ENCODE peak calls at places on chromosome 14, in eight cellular contexts. One of them, this sample, is unnamed.

GRCh38 chr14:68548194-68549056 is 244.4 kb downstream of the ZFP36L1 start:
- DNase-seq in endothelial cell: no peak
- DNase-seq in fibroblast of lung: peak; percentile 99
- DNase-seq in AG08395: peak; percentile 88
- DNase-seq in breast epithelium: peak; percentile 83
- DNase-seq in epithelial cell of prostate: peak; percentile 96
- DNase-seq in stimulated activated CD4-positive, alpha-beta T cell treated with anti-CD3 and anti-CD28 coated beads, Interleukin-1b, Interleukin-23, amount 100 ng/mL, for 24 hours: no peak
- DNase-seq in activated CD4-positive, alpha-beta T cell treated with anti-CD3 and anti-CD28 coated beads, Interleukin-2, amount 10 ng/mL, durations not matched to agents 7 days and 5 days: no peak
- DNase-seq in this sample: peak; percentile 95

GRCh38 chr14:92484132-92484823 is 29.3 kb upstream of the RIN3 start:
- DNase-seq in breast epithelium: no peak
- DNase-seq in endothelial cell: no peak
- DNase-seq in stimulated activated CD4-positive, alpha-beta T cell treated with anti-CD3 and anti-CD28 coated beads, Interleukin-1b, Interleukin-23, amount 100 ng/mL, for 24 hours: no peak
- DNase-seq in activated CD4-positive, alpha-beta T cell treated with anti-CD3 and anti-CD28 coated beads, Interleukin-2, amount 10 ng/mL, durations not matched to agents 7 days and 5 days: no peak
- DNase-seq in AG08395: no peak
- DNase-seq in epithelial cell of prostate: no peak
- DNase-seq in fibroblast of lung: no peak
- DNase-seq in this sample: no peak

GRCh38 chr14:97578982-97579381 is 781.8 kb downstream of the VRK1 start:
- DNase-seq in stimulated activated CD4-positive, alpha-beta T cell treated with anti-CD3 and anti-CD28 coated beads, Interleukin-1b, Interleukin-23, amount 100 ng/mL, for 24 hours: no peak
- DNase-seq in fibroblast of lung: no peak
- DNase-seq in epithelial cell of prostate: no peak
- DNase-seq in endothelial cell: no peak
- DNase-seq in breast epithelium: no peak
- DNase-seq in activated CD4-positive, alpha-beta T cell treated with anti-CD3 and anti-CD28 coated beads, Interleukin-2, amount 10 ng/mL, durations not matched to agents 7 days and 5 days: no peak
- DNase-seq in AG08395: no peak
- DNase-seq in this sample: no peak

GRCh38 chr14:104783484-104784217 is 11.9 kb downstream of the AKT1 start:
- DNase-seq in AG08395: no peak
- DNase-seq in endothelial cell: no peak
- DNase-seq in fibroblast of lung: no peak
- DNase-seq in activated CD4-positive, alpha-beta T cell treated with anti-CD3 and anti-CD28 coated beads, Interleukin-2, amount 10 ng/mL, durations not matched to agents 7 days and 5 days: no peak
- DNase-seq in epithelial cell of prostate: no peak
- DNase-seq in breast epithelium: no peak
- DNase-seq in stimulated activated CD4-positive, alpha-beta T cell treated with anti-CD3 and anti-CD28 coated beads, Interleukin-1b, Interleukin-23, amount 100 ng/mL, for 24 hours: no peak
- DNase-seq in this sample: no peak

GRCh38 chr14:85516239-85517112 is 13.5 kb upstream of the FLRT2 start:
- DNase-seq in breast epithelium: no peak
- DNase-seq in endothelial cell: no peak
- DNase-seq in epithelial cell of prostate: no peak
- DNase-seq in stimulated activated CD4-positive, alpha-beta T cell treated with anti-CD3 and anti-CD28 coated beads, Interleukin-1b, Interleukin-23, amount 100 ng/mL, for 24 hours: no peak
- DNase-seq in activated CD4-positive, alpha-beta T cell treated with anti-CD3 and anti-CD28 coated beads, Interleukin-2, amount 10 ng/mL, durations not matched to agents 7 days and 5 days: no peak
- DNase-seq in fibroblast of lung: peak; percentile 90
- DNase-seq in AG08395: peak; percentile 83
- DNase-seq in this sample: no peak

GRCh38 chr14:61730756-61731373 is 31.4 kb upstream of the SNAPC1 start:
- DNase-seq in breast epithelium: no peak
- DNase-seq in endothelial cell: no peak
- DNase-seq in AG08395: no peak
- DNase-seq in activated CD4-positive, alpha-beta T cell treated with anti-CD3 and anti-CD28 coated beads, Interleukin-2, amount 10 ng/mL, durations not matched to agents 7 days and 5 days: peak; percentile 31
- DNase-seq in fibroblast of lung: peak; percentile 55
- DNase-seq in stimulated activated CD4-positive, alpha-beta T cell treated with anti-CD3 and anti-CD28 coated beads, Interleukin-1b, Interleukin-23, amount 100 ng/mL, for 24 hours: no peak
- DNase-seq in epithelial cell of prostate: no peak
- DNase-seq in this sample: no peak

GRCh38 chr14:102982852-102983470 is 60.5 kb downstream of the AMN start:
- DNase-seq in endothelial cell: no peak
- DNase-seq in fibroblast of lung: no peak
- DNase-seq in breast epithelium: no peak
- DNase-seq in epithelial cell of prostate: no peak
- DNase-seq in AG08395: no peak
- DNase-seq in stimulated activated CD4-positive, alpha-beta T cell treated with anti-CD3 and anti-CD28 coated beads, Interleukin-1b, Interleukin-23, amount 100 ng/mL, for 24 hours: no peak
- DNase-seq in activated CD4-positive, alpha-beta T cell treated with anti-CD3 and anti-CD28 coated beads, Interleukin-2, amount 10 ng/mL, durations not matched to agents 7 days and 5 days: no peak
- DNase-seq in this sample: no peak

GRCh38 chr14:92503756-92504491 is 9.7 kb upstream of the RIN3 start:
- DNase-seq in fibroblast of lung: peak; percentile 31
- DNase-seq in AG08395: peak; percentile 85
- DNase-seq in breast epithelium: no peak
- DNase-seq in epithelial cell of prostate: peak; percentile 84
- DNase-seq in activated CD4-positive, alpha-beta T cell treated with anti-CD3 and anti-CD28 coated beads, Interleukin-2, amount 10 ng/mL, durations not matched to agents 7 days and 5 days: no peak
- DNase-seq in endothelial cell: no peak
- DNase-seq in stimulated activated CD4-positive, alpha-beta T cell treated with anti-CD3 and anti-CD28 coated beads, Interleukin-1b, Interleukin-23, amount 100 ng/mL, for 24 hours: no peak
- DNase-seq in this sample: no peak

GRCh38 chr14:103395245-103395644 is 10.0 kb downstream of the MARK3 start:
- DNase-seq in endothelial cell: no peak
- DNase-seq in activated CD4-positive, alpha-beta T cell treated with anti-CD3 and anti-CD28 coated beads, Interleukin-2, amount 10 ng/mL, durations not matched to agents 7 days and 5 days: peak; percentile 38
- DNase-seq in breast epithelium: no peak
- DNase-seq in stimulated activated CD4-positive, alpha-beta T cell treated with anti-CD3 and anti-CD28 coated beads, Interleukin-1b, Interleukin-23, amount 100 ng/mL, for 24 hours: no peak
- DNase-seq in epithelial cell of prostate: no peak
- DNase-seq in fibroblast of lung: no peak
- DNase-seq in AG08395: peak; percentile 4
- DNase-seq in this sample: no peak

GRCh38 chr14:49886523-49886922 is 6.4 kb upstream of the ARF6 start:
- DNase-seq in epithelial cell of prostate: no peak
- DNase-seq in breast epithelium: no peak
- DNase-seq in stimulated activated CD4-positive, alpha-beta T cell treated with anti-CD3 and anti-CD28 coated beads, Interleukin-1b, Interleukin-23, amount 100 ng/mL, for 24 hours: no peak
- DNase-seq in AG08395: no peak
- DNase-seq in fibroblast of lung: no peak
- DNase-seq in activated CD4-positive, alpha-beta T cell treated with anti-CD3 and anti-CD28 coated beads, Interleukin-2, amount 10 ng/mL, durations not matched to agents 7 days and 5 days: no peak
- DNase-seq in endothelial cell: no peak
- DNase-seq in this sample: no peak

GRCh38 chr14:35406811-35407630 is 2.5 kb upstream of the NFKBIA start:
- DNase-seq in epithelial cell of prostate: no peak
- DNase-seq in endothelial cell: no peak
- DNase-seq in stimulated activated CD4-positive, alpha-beta T cell treated with anti-CD3 and anti-CD28 coated beads, Interleukin-1b, Interleukin-23, amount 100 ng/mL, for 24 hours: no peak
- DNase-seq in AG08395: peak; percentile 75
- DNase-seq in breast epithelium: no peak
- DNase-seq in activated CD4-positive, alpha-beta T cell treated with anti-CD3 and anti-CD28 coated beads, Interleukin-2, amount 10 ng/mL, durations not matched to agents 7 days and 5 days: no peak
- DNase-seq in fibroblast of lung: peak; percentile 81
- DNase-seq in this sample: no peak

GRCh38 chr14:51472881-51473280 is 178.8 kb upstream of the FRMD6 start:
- DNase-seq in AG08395: no peak
- DNase-seq in activated CD4-positive, alpha-beta T cell treated with anti-CD3 and anti-CD28 coated beads, Interleukin-2, amount 10 ng/mL, durations not matched to agents 7 days and 5 days: no peak
- DNase-seq in endothelial cell: no peak
- DNase-seq in breast epithelium: no peak
- DNase-seq in fibroblast of lung: peak; percentile 15
- DNase-seq in epithelial cell of prostate: no peak
- DNase-seq in stimulated activated CD4-positive, alpha-beta T cell treated with anti-CD3 and anti-CD28 coated beads, Interleukin-1b, Interleukin-23, amount 100 ng/mL, for 24 hours: no peak
- DNase-seq in this sample: no peak

GRCh38 chr14:22319526-22320352 is 269.3 kb downstream of the DAD1 start:
- DNase-seq in breast epithelium: peak; percentile 44
- DNase-seq in endothelial cell: peak; percentile 55
- DNase-seq in activated CD4-positive, alpha-beta T cell treated with anti-CD3 and anti-CD28 coated beads, Interleukin-2, amount 10 ng/mL, durations not matched to agents 7 days and 5 days: peak; percentile 14
- DNase-seq in stimulated activated CD4-positive, alpha-beta T cell treated with anti-CD3 and anti-CD28 coated beads, Interleukin-1b, Interleukin-23, amount 100 ng/mL, for 24 hours: no peak
- DNase-seq in epithelial cell of prostate: no peak
- DNase-seq in AG08395: peak; percentile 38
- DNase-seq in fibroblast of lung: peak; percentile 63
- DNase-seq in this sample: no peak

GRCh38 chr14:90017371-90017770 is 44.4 kb upstream of the KCNK13 start:
- DNase-seq in fibroblast of lung: no peak
- DNase-seq in stimulated activated CD4-positive, alpha-beta T cell treated with anti-CD3 and anti-CD28 coated beads, Interleukin-1b, Interleukin-23, amount 100 ng/mL, for 24 hours: no peak
- DNase-seq in endothelial cell: no peak
- DNase-seq in epithelial cell of prostate: no peak
- DNase-seq in breast epithelium: no peak
- DNase-seq in activated CD4-positive, alpha-beta T cell treated with anti-CD3 and anti-CD28 coated beads, Interleukin-2, amount 10 ng/mL, durations not matched to agents 7 days and 5 days: no peak
- DNase-seq in AG08395: peak; percentile 14
- DNase-seq in this sample: no peak

GRCh38 chr14:92729632-92730358 is 18.6 kb downstream of the LGMN start:
- DNase-seq in stimulated activated CD4-positive, alpha-beta T cell treated with anti-CD3 and anti-CD28 coated beads, Interleukin-1b, Interleukin-23, amount 100 ng/mL, for 24 hours: no peak
- DNase-seq in activated CD4-positive, alpha-beta T cell treated with anti-CD3 and anti-CD28 coated beads, Interleukin-2, amount 10 ng/mL, durations not matched to agents 7 days and 5 days: no peak
- DNase-seq in endothelial cell: no peak
- DNase-seq in AG08395: peak; percentile 24
- DNase-seq in epithelial cell of prostate: no peak
- DNase-seq in fibroblast of lung: peak; percentile 93
- DNase-seq in breast epithelium: no peak
- DNase-seq in this sample: no peak

GRCh38 chr14:75307700-75308379 is 29.2 kb downstream of the FOS start:
- DNase-seq in activated CD4-positive, alpha-beta T cell treated with anti-CD3 and anti-CD28 coated beads, Interleukin-2, amount 10 ng/mL, durations not matched to agents 7 days and 5 days: peak; percentile 75
- DNase-seq in stimulated activated CD4-positive, alpha-beta T cell treated with anti-CD3 and anti-CD28 coated beads, Interleukin-1b, Interleukin-23, amount 100 ng/mL, for 24 hours: peak; percentile 76
- DNase-seq in endothelial cell: peak; percentile 94
- DNase-seq in breast epithelium: peak; percentile 72
- DNase-seq in fibroblast of lung: peak; percentile 86
- DNase-seq in AG08395: peak; percentile 79
- DNase-seq in epithelial cell of prostate: no peak
- DNase-seq in this sample: peak; percentile 6

GRCh38 chr14:64117671-64118402 is 176.3 kb downstream of the ESR2 start:
- DNase-seq in epithelial cell of prostate: peak; percentile 89
- DNase-seq in breast epithelium: peak; percentile 20
- DNase-seq in fibroblast of lung: peak; percentile 57
- DNase-seq in endothelial cell: no peak
- DNase-seq in activated CD4-positive, alpha-beta T cell treated with anti-CD3 and anti-CD28 coated beads, Interleukin-2, amount 10 ng/mL, durations not matched to agents 7 days and 5 days: no peak
- DNase-seq in stimulated activated CD4-positive, alpha-beta T cell treated with anti-CD3 and anti-CD28 coated beads, Interleukin-1b, Interleukin-23, amount 100 ng/mL, for 24 hours: no peak
- DNase-seq in AG08395: peak; percentile 28
- DNase-seq in this sample: no peak

GRCh38 chr14:93903342-93904184 is 23.6 kb upstream of the FAM181A start:
- DNase-seq in fibroblast of lung: no peak
- DNase-seq in AG08395: no peak
- DNase-seq in epithelial cell of prostate: no peak
- DNase-seq in breast epithelium: no peak
- DNase-seq in endothelial cell: peak; percentile 46
- DNase-seq in stimulated activated CD4-positive, alpha-beta T cell treated with anti-CD3 and anti-CD28 coated beads, Interleukin-1b, Interleukin-23, amount 100 ng/mL, for 24 hours: no peak
- DNase-seq in activated CD4-positive, alpha-beta T cell treated with anti-CD3 and anti-CD28 coated beads, Interleukin-2, amount 10 ng/mL, durations not matched to agents 7 days and 5 days: no peak
- DNase-seq in this sample: no peak

GRCh38 chr14:74442757-74443156 is 16.7 kb upstream of the SYNDIG1L start:
- DNase-seq in fibroblast of lung: no peak
- DNase-seq in activated CD4-positive, alpha-beta T cell treated with anti-CD3 and anti-CD28 coated beads, Interleukin-2, amount 10 ng/mL, durations not matched to agents 7 days and 5 days: no peak
- DNase-seq in epithelial cell of prostate: no peak
- DNase-seq in breast epithelium: no peak
- DNase-seq in AG08395: no peak
- DNase-seq in endothelial cell: no peak
- DNase-seq in stimulated activated CD4-positive, alpha-beta T cell treated with anti-CD3 and anti-CD28 coated beads, Interleukin-1b, Interleukin-23, amount 100 ng/mL, for 24 hours: no peak
- DNase-seq in this sample: peak; percentile 3

GRCh38 chr14:23539209-23539866 is 12.2 kb downstream of the ZFHX2 start:
- DNase-seq in breast epithelium: no peak
- DNase-seq in stimulated activated CD4-positive, alpha-beta T cell treated with anti-CD3 and anti-CD28 coated beads, Interleukin-1b, Interleukin-23, amount 100 ng/mL, for 24 hours: no peak
- DNase-seq in epithelial cell of prostate: no peak
- DNase-seq in endothelial cell: peak; percentile 71
- DNase-seq in AG08395: peak; percentile 53
- DNase-seq in fibroblast of lung: peak; percentile 46
- DNase-seq in activated CD4-positive, alpha-beta T cell treated with anti-CD3 and anti-CD28 coated beads, Interleukin-2, amount 10 ng/mL, durations not matched to agents 7 days and 5 days: peak; percentile 51
- DNase-seq in this sample: no peak

GRCh38 chr14:74852922-74853530 is 22.9 kb downstream of the PROX2 start:
- DNase-seq in activated CD4-positive, alpha-beta T cell treated with anti-CD3 and anti-CD28 coated beads, Interleukin-2, amount 10 ng/mL, durations not matched to agents 7 days and 5 days: no peak
- DNase-seq in AG08395: peak; percentile 75
- DNase-seq in breast epithelium: no peak
- DNase-seq in epithelial cell of prostate: no peak
- DNase-seq in endothelial cell: no peak
- DNase-seq in fibroblast of lung: peak; percentile 82
- DNase-seq in stimulated activated CD4-positive, alpha-beta T cell treated with anti-CD3 and anti-CD28 coated beads, Interleukin-1b, Interleukin-23, amount 100 ng/mL, for 24 hours: no peak
- DNase-seq in this sample: no peak

GRCh38 chr14:83255015-83255726 is 1721.5 kb upstream of the SEL1L start:
- DNase-seq in activated CD4-positive, alpha-beta T cell treated with anti-CD3 and anti-CD28 coated beads, Interleukin-2, amount 10 ng/mL, durations not matched to agents 7 days and 5 days: no peak
- DNase-seq in fibroblast of lung: no peak
- DNase-seq in epithelial cell of prostate: no peak
- DNase-seq in endothelial cell: no peak
- DNase-seq in stimulated activated CD4-positive, alpha-beta T cell treated with anti-CD3 and anti-CD28 coated beads, Interleukin-1b, Interleukin-23, amount 100 ng/mL, for 24 hours: no peak
- DNase-seq in breast epithelium: no peak
- DNase-seq in AG08395: no peak
- DNase-seq in this sample: no peak

GRCh38 chr14:75280831-75281690 is 2.4 kb downstream of the FOS start:
- DNase-seq in breast epithelium: peak; percentile 17
- DNase-seq in endothelial cell: no peak
- DNase-seq in AG08395: no peak
- DNase-seq in epithelial cell of prostate: no peak
- DNase-seq in activated CD4-positive, alpha-beta T cell treated with anti-CD3 and anti-CD28 coated beads, Interleukin-2, amount 10 ng/mL, durations not matched to agents 7 days and 5 days: no peak
- DNase-seq in stimulated activated CD4-positive, alpha-beta T cell treated with anti-CD3 and anti-CD28 coated beads, Interleukin-1b, Interleukin-23, amount 100 ng/mL, for 24 hours: no peak
- DNase-seq in fibroblast of lung: peak; percentile 41
- DNase-seq in this sample: peak; percentile 75

GRCh38 chr14:96624661-96625435 is 122.7 kb downstream of the PAPOLA start:
- DNase-seq in endothelial cell: no peak
- DNase-seq in AG08395: no peak
- DNase-seq in epithelial cell of prostate: no peak
- DNase-seq in fibroblast of lung: no peak
- DNase-seq in stimulated activated CD4-positive, alpha-beta T cell treated with anti-CD3 and anti-CD28 coated beads, Interleukin-1b, Interleukin-23, amount 100 ng/mL, for 24 hours: no peak
- DNase-seq in breast epithelium: no peak
- DNase-seq in activated CD4-positive, alpha-beta T cell treated with anti-CD3 and anti-CD28 coated beads, Interleukin-2, amount 10 ng/mL, durations not matched to agents 7 days and 5 days: no peak
- DNase-seq in this sample: peak; percentile 66

GRCh38 chr14:86654558-86655184 is 1124.7 kb downstream of the FLRT2 start:
- DNase-seq in breast epithelium: no peak
- DNase-seq in activated CD4-positive, alpha-beta T cell treated with anti-CD3 and anti-CD28 coated beads, Interleukin-2, amount 10 ng/mL, durations not matched to agents 7 days and 5 days: peak; percentile 39
- DNase-seq in epithelial cell of prostate: no peak
- DNase-seq in AG08395: no peak
- DNase-seq in endothelial cell: peak; percentile 75
- DNase-seq in fibroblast of lung: peak; percentile 47
- DNase-seq in stimulated activated CD4-positive, alpha-beta T cell treated with anti-CD3 and anti-CD28 coated beads, Interleukin-1b, Interleukin-23, amount 100 ng/mL, for 24 hours: no peak
- DNase-seq in this sample: no peak

This sample was measured in suprapubic skin.